ENCODE peak calls at places on chromosomes 6 and 20, in six cellular contexts. M is GM23338, G is body of pancreas, F is cardiac muscle cell, H is epithelial cell of esophagus, J is brain microvascular endothelial cell. T is an unnamed sample.

GRCh38 chr6:26020983-26021349 is 58.4 kb downstream of the TRIM38 start:
- DNase-seq in M (no peak), G (peak), F (peak), H (peak), J (peak), T (no peak)

GRCh38 chr6:107116328-107116892 is 1.1 kb upstream of the BEND3 start:
- DNase-seq in M (peak), G (peak), F (peak), H (peak), J (peak), T (no peak)

GRCh38 chr20:48850257-48850656 is 22.5 kb upstream of the PREX1 start:
- DNase-seq in M (no peak), G (no peak), F (no peak), H (no peak), J (no peak), T (no peak)

GRCh38 chr20:8535403-8536003 is 403.4 kb downstream of the PLCB1 start:
- DNase-seq in M (peak), G (no peak), F (peak), H (no peak), J (no peak), T (no peak)

GRCh38 chr6:33607784-33608161 is 13.3 kb upstream of the ITPR3 start:
- DNase-seq in M (peak), G (no peak), F (no peak), H (peak), J (no peak), T (no peak)

GRCh38 chr20:2133318-2134183 is 31.9 kb downstream of the STK35 start:
- DNase-seq in M (no peak), G (peak), F (peak), H (no peak), J (peak), T (no peak)

GRCh38 chr6:3431994-3432393 is 24.9 kb downstream of the SLC22A23 start:
- DNase-seq in M (no peak), G (no peak), F (no peak), H (peak), J (no peak), T (no peak)

GRCh38 chr20:20211988-20212518 is 155.9 kb upstream of the INSM1 start:
- DNase-seq in M (no peak), G (no peak), F (no peak), H (no peak), J (no peak), T (no peak)

GRCh38 chr6:16331328-16332174 is 93.2 kb downstream of the GMPR start:
- DNase-seq in M (peak), G (peak), F (peak), H (peak), J (peak), T (no peak)

GRCh38 chr6:169635345-169635744 is 66.5 kb downstream of the WDR27 start:
- DNase-seq in M (no peak), G (no peak), F (no peak), H (no peak), J (no peak), T (no peak)

GRCh38 chr20:40462600-40462999 is 226.4 kb downstream of the MAFB start:
- DNase-seq in M (no peak), G (no peak), F (no peak), H (peak), J (no peak), T (no peak)

GRCh38 chr6:134316733-134317431 is 1.0 kb downstream of the SGK1 start:
- DNase-seq in M (peak), G (no peak), F (peak), H (no peak), J (no peak), T (no peak)
- H3K4me3 ChIP-seq in M (peak), G (peak), F (peak), H (peak), J (peak), T (peak)

GRCh38 chr6:84282566-84282965 is 55.1 kb upstream of the CEP162 start:
- DNase-seq in M (no peak), G (peak), F (peak), H (peak), J (no peak), T (no peak)

GRCh38 chr6:84280030-84280429 is 52.6 kb upstream of the CEP162 start:
- DNase-seq in M (no peak), G (no peak), F (no peak), H (peak), J (peak), T (no peak)

GRCh38 chr6:84280639-84281038 is 53.2 kb upstream of the CEP162 start:
- DNase-seq in M (no peak), G (no peak), F (no peak), H (no peak), J (no peak), T (no peak)

GRCh38 chr6:84284428-84285033 is 57.1 kb upstream of the CEP162 start:
- DNase-seq in M (peak), G (peak), F (peak), H (peak), J (peak), T (no peak)
- TF ChIP-seq CTCF in M (peak), G (no peak), F (peak), H (peak), J (peak), T (peak)

GRCh38 chr20:33338465-33339258 is 55.6 kb downstream of the BPIFB1 start:
- DNase-seq in M (no peak), G (no peak), F (no peak), H (no peak), J (no peak), T (no peak)
- H3K4me3 ChIP-seq in M (no peak), G (no peak), F (no peak), H (no peak), J (no peak), T (no peak)

DNA sequence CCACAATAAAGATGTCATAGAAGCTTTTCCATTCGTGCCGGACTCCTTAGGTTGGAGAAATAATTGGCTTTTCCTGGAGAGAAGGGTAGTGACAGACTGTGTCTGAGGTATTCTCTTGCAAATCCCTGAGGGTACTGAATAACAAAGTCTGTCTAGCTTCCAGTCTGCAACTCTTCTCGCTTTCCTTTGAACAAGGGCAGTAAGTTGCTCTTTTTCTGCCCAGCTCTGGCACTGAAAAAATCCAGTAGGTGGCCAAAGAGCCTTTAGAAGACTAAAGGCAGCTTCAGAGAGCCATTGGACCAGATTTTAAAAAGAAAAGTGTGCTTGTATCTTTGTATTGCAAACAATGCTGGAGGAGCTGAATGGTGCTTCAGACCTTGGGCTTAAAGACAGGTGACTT is 20.7 kb upstream of the RREB1 start:
- DNase-seq in M (peak), G (no peak), F (peak), H (no peak), J (no peak), T (no peak)
- TF ChIP-seq CTCF in M (no peak), G (no peak), F (peak), H (no peak), J (no peak), T (peak)

GRCh38 chr6:35522660-35523658 is 10.3 kb upstream of the TULP1 start:
- DNase-seq in M (peak), G (peak), F (peak), H (peak), J (peak), T (peak)
- H3K4me3 ChIP-seq in M (peak), G (no peak), F (no peak), H (no peak), J (peak), T (peak)